ENCODE peak calls at places on chromosomes 5 and 9, in four cellular contexts. P is progenitor cell of endocrine pancreas, T is GM12892, A is HEK293T. E is an unnamed sample.

GRCh38 chr9:118643118-118643517 is 726.1 kb downstream of the BRINP1 start:
- DNase-seq in P (peak; percentile 13), T (no peak), A (no peak), E (no peak)

GRCh38 chr5:137206030-137206715 is 293.0 kb downstream of the SPOCK1 start:
- DNase-seq in P (no peak), T (no peak), A (no peak), E (no peak)

GRCh38 chr9:91033270-91033669 is 231.7 kb downstream of the SYK start:
- DNase-seq in P (no peak), T (no peak), A (no peak), E (no peak)

GRCh38 chr5:389197-389821 is 53.7 kb upstream of the EXOC3 start:
- DNase-seq in P (peak; percentile 5), T (no peak), A (no peak), E (no peak)

GRCh38 chr5:141017943-141018342 is 33.2 kb upstream of the PCDHB1 start:
- DNase-seq in P (no peak), T (no peak), A (no peak), E (no peak)

GRCh38 chr5:53381-54174 is 38.4 kb upstream of the PLEKHG4B start:
- DNase-seq in P (peak; percentile 54), T (no peak), A (peak; percentile 68), E (peak; percentile 87)

GRCh38 chr5:128905225-128906110 is 59.8 kb upstream of the SLC27A6 start:
- DNase-seq in P (no peak), T (no peak), A (peak; percentile 50), E (peak; percentile 1)

GRCh38 chr5:135135530-135136201 is 101.6 kb upstream of the PITX1 start:
- DNase-seq in P (no peak), T (no peak), A (no peak), E (no peak)

GRCh38 chr5:55446690-55447351 is 87.9 kb downstream of the PLPP1 start:
- DNase-seq in P (no peak), T (no peak), A (no peak), E (no peak)

GRCh38 chr5:15807861-15808260 is 307.9 kb downstream of the FBXL7 start:
- DNase-seq in P (no peak), T (no peak), A (no peak), E (no peak)

GRCh38 chr9:68817079-68817875 is 112.2 kb downstream of the PIP5K1B start:
- DNase-seq in P (no peak), T (no peak), A (no peak), E (no peak)

GRCh38 chr5:96963267-96963666 is 27.4 kb downstream of the LNPEP start:
- DNase-seq in P (no peak), T (no peak), A (peak; percentile 43), E (peak; percentile 10)

GRCh38 chr5:71601222-71602026 is 14.3 kb downstream of the MCCC2 start:
- DNase-seq in P (no peak), T (peak; percentile 27), A (peak; percentile 69), E (no peak)

GRCh38 chr5:38953426-38953825 is 107.6 kb downstream of the OSMR start:
- DNase-seq in P (no peak), T (no peak), A (no peak), E (no peak)

GRCh38 chr9:24582363-24583126 is 36.8 kb upstream of the IZUMO3 start:
- DNase-seq in P (no peak), T (no peak), A (no peak), E (peak; percentile 26)

GRCh38 chr9:19720374-19720773 is 68.5 kb downstream of the SLC24A2 start:
- DNase-seq in P (peak; percentile 16), T (no peak), A (peak; percentile 53), E (no peak)

GRCh38 chr9:121463026-121463827 is 36.4 kb downstream of the GGTA1 start:
- DNase-seq in P (peak; percentile 16), T (no peak), A (peak; percentile 73), E (no peak)

GRCh38 chr9:69898714-69899209 is 78.1 kb downstream of the CFAP95 start:
- DNase-seq in P (no peak), T (no peak), A (no peak), E (no peak)

GRCh38 chr9:81646337-81646736 is 43.0 kb downstream of the TLE1 start:
- DNase-seq in P (no peak), T (no peak), A (no peak), E (no peak)

GRCh38 chr9:4837768-4838546 is 45.2 kb downstream of the RCL1 start:
- DNase-seq in P (no peak), T (no peak), A (no peak), E (no peak)

GRCh38 chr9:80062581-80062980 is 490.8 kb downstream of the TLE4 start:
- DNase-seq in P (no peak), T (no peak), A (no peak), E (no peak)

GRCh38 chr9:121852646-121853616 is 201.5 kb downstream of the DAB2IP start:
- DNase-seq in P (no peak), T (no peak), A (no peak), E (no peak)

GRCh38 chr9:36486454-36486932 is 86.2 kb upstream of the MELK start:
- DNase-seq in P (no peak), T (no peak), A (no peak), E (no peak)

GRCh38 chr5:133298447-133298846 is 246.6 kb downstream of the HSPA4 start:
- DNase-seq in P (no peak), T (no peak), A (no peak), E (no peak)

GRCh38 chr5:125112196-125112595 is 365.8 kb upstream of the ZNF608 start:
- DNase-seq in P (no peak), T (no peak), A (no peak), E (no peak)

GRCh38 chr9:36781532-36781931 is 208.8 kb downstream of the MELK start:
- DNase-seq in P (no peak), T (no peak), A (no peak), E (no peak)

GRCh38 chr5:9954869-9955268 is 294.8 kb downstream of the ATPSCKMT start:
- DNase-seq in P (no peak), T (no peak), A (no peak), E (no peak)

GRCh38 chr9:105116047-105116868 is 128.2 kb upstream of the SLC44A1 start:
- DNase-seq in P (no peak), T (no peak), A (no peak), E (no peak)

GRCh38 chr9:113933671-113934070 is 57.6 kb downstream of the ZNF618 start:
- DNase-seq in P (no peak), T (no peak), A (no peak), E (no peak)

GRCh38 chr9:135244271-135244691 is 156.8 kb downstream of the OLFM1 start:
- DNase-seq in P (no peak), T (no peak), A (no peak), E (no peak)

GRCh38 chr5:165370772-165371171 is 1865.4 kb downstream of the MAT2B start:
- DNase-seq in P (no peak), T (no peak), A (no peak), E (no peak)

GRCh38 chr9:12462861-12463260 is 230.3 kb upstream of the TYRP1 start:
- DNase-seq in P (no peak), T (no peak), A (no peak), E (no peak)

GRCh38 chr9:96169488-96169887 is 132.5 kb downstream of the HSD17B3 start:
- DNase-seq in P (peak; percentile 18), T (no peak), A (peak; percentile 51), E (no peak)

GRCh38 chr5:67451640-67452279 is 255.2 kb upstream of the CD180 start:
- DNase-seq in P (no peak), T (no peak), A (no peak), E (no peak)

GRCh38 chr5:177124486-177124991 is 9.0 kb upstream of the NSD1 start:
- DNase-seq in P (no peak), T (no peak), A (no peak), E (no peak)

GRCh38 chr9:126159661-126160060 is 167.0 kb upstream of the MVB12B start:
- DNase-seq in P (no peak), T (no peak), A (peak; percentile 2), E (no peak)